ENCODE peak calls at places on chromosomes 12 and 14, in five cellular contexts. A, U, C, N and R are unnamed samples.

GRCh38 chr12:127539499-127539898 is 727.5 kb upstream of the TMEM132C start:
- DNase-seq in A (no peak), U (no peak), C (no peak), N (no peak), R (no peak)

GRCh38 chr14:96194262-96194656 is 10.4 kb upstream of the BDKRB2 start:
- DNase-seq in A (no peak), U (no peak), C (no peak), N (no peak), R (no peak)

GRCh38 chr14:85461432-85462133 is 68.4 kb upstream of the FLRT2 start:
- DNase-seq in A (no peak), U (no peak), C (no peak), N (no peak), R (no peak)

GRCh38 chr12:94263905-94264655 is 115.7 kb downstream of the PLXNC1 start:
- DNase-seq in A (peak), U (no peak), C (no peak), N (no peak), R (no peak)

GRCh38 chr12:32277774-32278173 is 121.6 kb upstream of the FGD4 start:
- DNase-seq in A (no peak), U (no peak), C (no peak), N (no peak), R (no peak)

GRCh38 chr14:34013714-34014055 is 62.8 kb upstream of the EGLN3 start:
- DNase-seq in A (no peak), U (no peak), C (no peak), N (no peak), R (no peak)

GRCh38 chr12:121128908-121129704 is 3.6 kb upstream of the P2RX7 start:
- DNase-seq in A (peak), U (peak), C (no peak), N (peak), R (no peak)

GRCh38 chr12:57889541-57889989 is 43.0 kb upstream of the CTDSP2 start:
- DNase-seq in A (peak), U (no peak), C (no peak), N (no peak), R (no peak)

GRCh38 chr12:132075026-132075713 is 68.9 kb downstream of the DDX51 start:
- DNase-seq in A (no peak), U (no peak), C (no peak), N (no peak), R (no peak)

GRCh38 chr12:92049403-92049802 is 96.2 kb downstream of the BTG1 start:
- DNase-seq in A (no peak), U (no peak), C (no peak), N (no peak), R (no peak)

GRCh38 chr12:95959107-95959506 is 16.0 kb downstream of the AMDHD1 start:
- DNase-seq in A (peak), U (no peak), C (peak), N (no peak), R (no peak)

GRCh38 chr12:25458047-25458552 is 95.0 kb downstream of the LMNTD1 start:
- DNase-seq in A (peak), U (no peak), C (no peak), N (no peak), R (no peak)

GRCh38 chr12:85036241-85036707 is at the start of the genes LRRIQ1 and TSPAN19:
- DNase-seq in A (peak), U (no peak), C (peak), N (peak), R (peak)

GRCh38 chr14:90574640-90575131 is 177.9 kb downstream of the CALM1 start:
- DNase-seq in A (no peak), U (no peak), C (peak), N (no peak), R (peak)

GRCh38 chr12:124231980-124232653 is 62.8 kb upstream of the RFLNA start:
- DNase-seq in A (no peak), U (no peak), C (no peak), N (no peak), R (no peak)

GRCh38 chr12:14955876-14956811 is 5.3 kb downstream of the ARHGDIB start:
- DNase-seq in A (no peak), U (no peak), C (no peak), N (peak), R (no peak)

GRCh38 chr12:132687211-132688164 is at the start of the genes POLE and PXMP2:
- DNase-seq in A (peak), U (peak), C (peak), N (peak), R (no peak)

GRCh38 chr12:49098035-49098451 is 3.4 kb upstream of the DHH start:
- DNase-seq in A (peak), U (peak), C (peak), N (peak), R (no peak)

GRCh38 chr12:75953312-75953906 is 78.2 kb downstream of the PHLDA1 start:
- DNase-seq in A (peak), U (no peak), C (no peak), N (no peak), R (no peak)

GRCh38 chr12:100927825-100928224 is 133.2 kb downstream of the ANO4 start:
- DNase-seq in A (peak), U (no peak), C (no peak), N (no peak), R (no peak)

GRCh38 chr12:127257366-127257935 is 1009.5 kb upstream of the TMEM132C start:
- DNase-seq in A (peak), U (no peak), C (no peak), N (no peak), R (no peak)

GRCh38 chr14:71933026-71933587 is 878 bp downstream of the RGS6 start:
- DNase-seq in A (no peak), U (no peak), C (peak), N (peak), R (no peak)

GRCh38 chr12:7797698-7798398 is 8.6 kb downstream of the NANOG start:
- DNase-seq in A (no peak), U (no peak), C (peak), N (no peak), R (no peak)

GRCh38 chr12:93582351-93582750 is 9.9 kb downstream of the SOCS2 start:
- DNase-seq in A (no peak), U (no peak), C (no peak), N (no peak), R (no peak)

GRCh38 chr14:35740215-35740614 is 68.9 kb downstream of the RALGAPA1 start:
- DNase-seq in A (no peak), U (no peak), C (no peak), N (no peak), R (no peak)

GRCh38 chr12:1173806-1174617 is 183.0 kb downstream of the ERC1 start:
- DNase-seq in A (no peak), U (no peak), C (no peak), N (no peak), R (no peak)

GRCh38 chr14:98705826-98706225 is 566.2 kb downstream of the BCL11B start:
- DNase-seq in A (no peak), U (no peak), C (no peak), N (no peak), R (no peak)

GRCh38 chr14:81784084-81784483 is 250.4 kb upstream of the SEL1L start:
- DNase-seq in A (peak), U (no peak), C (no peak), N (no peak), R (no peak)

GRCh38 chr14:33954016-33954598 is 3.2 kb upstream of the EGLN3 start:
- DNase-seq in A (no peak), U (no peak), C (no peak), N (no peak), R (no peak)

GRCh38 chr12:102026728-102027127 is 35.1 kb downstream of the WASHC3 start:
- DNase-seq in A (no peak), U (no peak), C (no peak), N (no peak), R (no peak)

GRCh38 chr14:104436741-104437701 is 142.5 kb upstream of the C14orf180 start:
- DNase-seq in A (no peak), U (no peak), C (no peak), N (no peak), R (no peak)

GRCh38 chr12:65637774-65638173 is 186.5 kb upstream of the HMGA2 start:
- DNase-seq in A (no peak), U (no peak), C (no peak), N (no peak), R (no peak)

GRCh38 chr14:69260979-69261605 is 1.1 kb downstream of the GALNT16 start:
- DNase-seq in A (no peak), U (no peak), C (peak), N (peak), R (no peak)

GRCh38 chr12:22282283-22282682 is 52.2 kb downstream of the ST8SIA1 start:
- DNase-seq in A (peak), U (no peak), C (no peak), N (no peak), R (no peak)

GRCh38 chr14:67999693-68000384 is 180.3 kb downstream of the RAD51B start:
- DNase-seq in A (peak), U (no peak), C (no peak), N (no peak), R (no peak)

GRCh38 chr12:52074006-52074405 is 4.2 kb downstream of the ATG101 start:
- DNase-seq in A (peak), U (no peak), C (no peak), N (no peak), R (no peak)

GRCh38 chr12:93315907-93316622 is 61.7 kb upstream of the NUDT4 start:
- DNase-seq in A (no peak), U (no peak), C (no peak), N (no peak), R (no peak)

GRCh38 chr14:60512952-60513554 is 4.1 kb downstream of the SIX6 start:
- DNase-seq in A (no peak), U (no peak), C (no peak), N (no peak), R (no peak)

GRCh38 chr14:90491221-90491867 is 94.5 kb downstream of the CALM1 start:
- DNase-seq in A (peak), U (no peak), C (no peak), N (no peak), R (peak)